ENCODE peak calls at places on chromosomes 13 and 19, in four cellular contexts. D is IMR-90, F is mesendoderm, M is H9. E is an unnamed sample. For H3K4me1, the result is how much of the 10 kb centered on the place peaks cover.

GRCh38 chr13:75357576-75358295 is 124.2 kb downstream of the TBC1D4 start:
- DNase-seq in D (peak), F (peak), M (peak), E (peak)

GRCh38 chr19:19420570-19421301 is 15.3 kb downstream of the GATAD2A start:
- DNase-seq in D (no peak), F (no peak), M (no peak), E (no peak)

GRCh38 chr13:80555796-80556195 is 214.9 kb upstream of the SPRY2 start:
- DNase-seq in D (no peak), F (no peak), M (no peak), E (no peak)

GRCh38 chr13:113929628-113930615 is 44.0 kb downstream of the C13orf46 start:
- DNase-seq in D (no peak), F (no peak), M (peak), E (no peak)

GRCh38 chr19:23116802-23117571 is at the start of gene ZNF730:
- DNase-seq in D (peak), F (peak), M (peak), E (peak)

GRCh38 chr13:36006347-36006746 is 124.8 kb downstream of the DCLK1 start:
- DNase-seq in D (no peak), F (no peak), M (no peak), E (no peak)

GRCh38 chr13:75197803-75198202 is 284.2 kb downstream of the TBC1D4 start:
- DNase-seq in D (no peak), F (peak), M (no peak), E (no peak)

GRCh38 chr19:30360378-30361106 is 11.6 kb upstream of the ZNF536 start:
- DNase-seq in D (no peak), F (peak), M (no peak), E (no peak)

GRCh38 chr19:2048959-2049740 is 1.9 kb downstream of the MKNK2 start:
- DNase-seq in D (no peak), F (no peak), M (peak), E (no peak)

GRCh38 chr19:2049741-2050348 is 1.2 kb downstream of the MKNK2 start:
- DNase-seq in D (peak), F (peak), M (peak), E (no peak)

GRCh38 chr19:2047449-2048103 is 3.5 kb downstream of the MKNK2 start:
- DNase-seq in D (no peak), F (no peak), M (peak), E (no peak)

GRCh38 chr19:2047076-2047448 is 4.0 kb downstream of the MKNK2 start:
- DNase-seq in D (no peak), F (no peak), M (no peak), E (no peak)

GRCh38 chr19:2048104-2048958 is 2.7 kb downstream of the MKNK2 start:
- DNase-seq in D (no peak), F (no peak), M (peak), E (no peak)
- H3K4me1 ChIP-seq in D (under half), F (under half), M (under half), E (under half)

GRCh38 chr13:106819413-106820180 is 251.7 kb upstream of the ARGLU1 start:
- DNase-seq in D (no peak), F (no peak), M (no peak), E (no peak)

GRCh38 chr13:106815545-106815944 is 247.6 kb upstream of the ARGLU1 start:
- DNase-seq in D (no peak), F (peak), M (peak), E (no peak)

GRCh38 chr13:106814389-106814903 is 246.5 kb upstream of the ARGLU1 start:
- DNase-seq in D (no peak), F (no peak), M (no peak), E (no peak)

GRCh38 chr13:106818971-106819370 is 251.0 kb upstream of the ARGLU1 start:
- DNase-seq in D (no peak), F (no peak), M (no peak), E (no peak)
- H4K5ac ChIP-seq in D (no peak), F (no peak), M (no peak), E (no peak)

GRCh38 chr19:18029617-18030338 is 21.8 kb downstream of the ARRDC2 start:
- DNase-seq in D (peak), F (no peak), M (no peak), E (no peak)
- H3K4me1 ChIP-seq in D (under half), F (under half), M (under half), E (under half)

DNA sequence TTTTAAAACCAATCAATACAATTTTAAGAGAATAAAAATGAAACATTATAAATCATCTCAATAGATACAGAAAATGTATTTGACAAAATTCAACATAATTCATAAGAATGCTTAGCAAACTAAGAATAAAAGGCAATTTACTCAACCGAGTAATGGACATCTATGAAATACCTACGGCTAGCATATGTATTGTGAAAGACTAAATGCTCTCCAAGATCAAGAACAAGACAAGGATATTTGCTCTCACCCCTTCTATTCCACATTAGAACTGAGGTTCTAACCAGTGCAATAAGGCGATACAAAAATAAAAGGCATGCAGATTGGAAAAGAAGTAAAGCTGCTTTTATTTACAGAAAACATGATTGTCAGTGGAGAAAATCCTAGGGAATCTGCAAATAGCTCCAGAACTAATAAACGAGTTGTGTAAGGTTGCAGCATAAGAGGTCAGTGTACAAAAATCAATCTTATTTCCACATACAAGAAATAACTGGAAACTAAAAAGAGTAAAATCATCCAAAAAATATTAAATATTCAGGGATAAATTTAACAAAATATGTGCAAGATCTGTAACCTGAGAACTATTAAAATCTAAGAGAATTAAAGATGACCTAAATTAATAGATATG is 16.4 kb downstream of the KATNAL1 start:
- DNase-seq in D (no peak), F (no peak), M (no peak), E (no peak)
- H4K5ac ChIP-seq in D (no peak), F (no peak), M (no peak), E (no peak)

GRCh38 chr19:15298847-15299567 is 33.3 kb downstream of the BRD4 start:
- DNase-seq in D (no peak), F (no peak), M (no peak), E (no peak)
- H3K4me1 ChIP-seq in D (half or more), F (under half), M (under half), E (under half)